ENCODE peak calls at places on chromosomes 5 and 9, in six cellular contexts. T, B, G, A, L and X are unnamed samples.

GRCh38 chr5:74974451-74975089 is 77.8 kb downstream of the GCNT4 start:
- DNase-seq in A (no peak), T (no peak), L (no peak), G (peak), B (no peak), X (no peak)

GRCh38 chr5:372911-373709 is 51.6 kb downstream of the AHRR start:
- DNase-seq in B (no peak), T (no peak), L (peak), A (no peak), G (no peak), X (no peak)

GRCh38 chr5:7878381-7878873 is 9.5 kb downstream of the MTRR start:
- DNase-seq in G (no peak), T (no peak), B (no peak), A (peak), L (no peak), X (peak)

GRCh38 chr9:136403915-136404800 is 4.2 kb upstream of the SNAPC4 start:
- DNase-seq in B (no peak), L (no peak), T (peak), A (no peak), G (peak), X (no peak)

GRCh38 chr5:72070519-72070918 is 36.8 kb upstream of the MAP1B start:
- DNase-seq in B (no peak), G (no peak), L (no peak), A (no peak), T (no peak), X (no peak)

GRCh38 chr9:122190597-122191381 is 31.1 kb downstream of the MORN5 start:
- DNase-seq in L (no peak), B (no peak), T (no peak), G (no peak), A (no peak), X (no peak)

GRCh38 chr5:142800776-142801494 is 30.8 kb downstream of the ARHGAP26 start:
- DNase-seq in B (no peak), T (peak), L (no peak), A (no peak), G (peak), X (no peak)

GRCh38 chr9:114893622-114894021 is 36.8 kb downstream of the TNFSF8 start:
- DNase-seq in B (no peak), L (no peak), A (no peak), T (no peak), G (no peak), X (no peak)

GRCh38 chr9:137270929-137271695 is 6.4 kb upstream of the TOR4A start:
- DNase-seq in T (no peak), B (no peak), A (no peak), G (peak), L (no peak), X (no peak)

GRCh38 chr9:3863114-3863528 is 337.3 kb upstream of the RFX3 start:
- DNase-seq in T (no peak), G (no peak), L (peak), B (no peak), A (no peak), X (peak)

GRCh38 chr5:52743970-52744369 is 43.7 kb upstream of the ITGA1 start:
- DNase-seq in A (no peak), G (peak), T (no peak), L (no peak), B (no peak), X (no peak)

GRCh38 chr9:18982246-18982589 is 50.8 kb downstream of the SAXO1 start:
- DNase-seq in A (no peak), B (no peak), T (no peak), G (no peak), L (no peak), X (no peak)

GRCh38 chr5:61802456-61802855 is 470.4 kb downstream of the ZSWIM6 start:
- DNase-seq in A (no peak), L (no peak), T (no peak), G (no peak), B (no peak), X (no peak)

GRCh38 chr5:135112008-135112670 is 78.1 kb upstream of the PITX1 start:
- DNase-seq in A (no peak), B (no peak), G (no peak), L (no peak), T (no peak), X (no peak)

GRCh38 chr9:75892168-75892901 is 1.9 kb downstream of the PCSK5 start:
- DNase-seq in G (no peak), B (peak), L (no peak), A (no peak), T (no peak), X (peak)

GRCh38 chr5:22889714-22890113 is 36.6 kb upstream of the CDH12 start:
- DNase-seq in L (peak), A (no peak), B (no peak), T (no peak), G (no peak), X (no peak)

GRCh38 chr9:78369644-78370219 is 72.8 kb downstream of the PSAT1 start:
- DNase-seq in L (peak), A (no peak), G (peak), T (peak), B (peak), X (no peak)

GRCh38 chr9:121626012-121626411 is 25.4 kb upstream of the DAB2IP start:
- DNase-seq in A (no peak), B (no peak), T (no peak), G (no peak), L (no peak), X (no peak)

GRCh38 chr9:130932220-130933069 is 6.6 kb downstream of the FIBCD1 start:
- DNase-seq in G (no peak), A (no peak), B (no peak), L (peak), T (no peak), X (no peak)

GRCh38 chr5:149682532-149683076 is 47.5 kb upstream of the PPARGC1B start:
- DNase-seq in G (no peak), A (no peak), B (no peak), T (no peak), L (no peak), X (no peak)

GRCh38 chr5:110544603-110545002 is 181.9 kb downstream of the TMEM232 start:
- DNase-seq in B (no peak), L (no peak), G (no peak), A (peak), T (no peak), X (no peak)

GRCh38 chr5:138469540-138470321 is 4.5 kb downstream of the EGR1 start:
- DNase-seq in B (no peak), T (no peak), L (no peak), A (peak), G (no peak), X (peak)

GRCh38 chr5:122429545-122430327 is 117.7 kb downstream of the SNCAIP start:
- DNase-seq in A (no peak), L (no peak), T (no peak), B (no peak), G (no peak), X (no peak)

GRCh38 chr9:114894801-114895433 is 35.5 kb downstream of the TNFSF8 start:
- DNase-seq in B (no peak), T (no peak), G (no peak), L (peak), A (no peak), X (peak)

GRCh38 chr5:80254767-80255424 is 952 bp downstream of the SERINC5 start:
- DNase-seq in L (no peak), T (no peak), A (no peak), G (peak), B (no peak), X (no peak)

GRCh38 chr5:125326114-125326513 is 579.7 kb upstream of the ZNF608 start:
- DNase-seq in G (no peak), A (no peak), B (no peak), T (no peak), L (peak), X (peak)

GRCh38 chr9:121748727-121749546 is 97.5 kb downstream of the DAB2IP start:
- DNase-seq in B (no peak), L (no peak), G (no peak), A (no peak), T (no peak), X (no peak)

GRCh38 chr9:113350937-113351336 is 1.6 kb downstream of the BSPRY start:
- DNase-seq in L (no peak), A (no peak), T (no peak), G (peak), B (no peak), X (no peak)

GRCh38 chr5:17001418-17001817 is 65.3 kb upstream of the MYO10 start:
- DNase-seq in T (no peak), L (no peak), G (no peak), B (no peak), A (no peak), X (no peak)

GRCh38 chr5:110250790-110251189 is 475.7 kb downstream of the TMEM232 start:
- DNase-seq in B (no peak), G (no peak), T (no peak), A (no peak), L (no peak), X (no peak)

GRCh38 chr9:36598281-36598680 is 25.6 kb downstream of the MELK start:
- DNase-seq in B (no peak), T (no peak), G (no peak), A (no peak), L (no peak), X (no peak)